ENCODE peak calls at places on chromosomes 7 and 10, in ten cellular contexts. Y is RWPE1; B is GM23248; O is pancreas; Q is uterus; R is GM23338; Z is Peyer's patch; W is H9; J is brain microvascular endothelial cell; T is activated CD4-positive, alpha-beta T cell treated with anti-CD3 and anti-CD28 coated beads for 36 hours. P is an unnamed sample.

GRCh38 chr10:100636848-100637553 is 101.3 kb downstream of the HIF1AN start:
- DNase-seq in Q (no peak), O (no peak), J (no peak), B (no peak), Z (no peak), Y (no peak), R (no peak), W (no peak), T (no peak), P (no peak)

GRCh38 chr10:132320776-132321469 is 11.1 kb upstream of the LRRC27 start:
- DNase-seq in T (no peak), R (no peak), O (no peak), W (no peak), J (no peak), Y (no peak), B (no peak), Z (peak), Q (no peak), P (no peak)

GRCh38 chr10:70250956-70251680 is 17.9 kb upstream of the PPA1 start:
- DNase-seq in O (no peak), B (no peak), Y (no peak), T (no peak), R (no peak), W (no peak), Q (no peak), Z (no peak), J (no peak), P (no peak)

GRCh38 chr10:121526801-121527221 is 71.4 kb downstream of the FGFR2 start:
- DNase-seq in R (no peak), T (no peak), Z (no peak), Q (no peak), B (no peak), Y (no peak), O (no peak), W (no peak), J (no peak), P (no peak)

GRCh38 chr10:31759124-31759798 is 169.4 kb downstream of the ARHGAP12 start:
- DNase-seq in O (peak), Z (peak), Q (no peak), T (peak), B (peak), W (peak), Y (peak), R (peak), J (no peak), P (peak)

GRCh38 chr10:122286872-122287271 is 15.8 kb downstream of the BTBD16 start:
- DNase-seq in R (peak), T (no peak), Y (peak), W (peak), Q (no peak), J (peak), B (peak), O (no peak), Z (no peak), P (no peak)

GRCh38 chr10:34299105-34299611 is 515.9 kb downstream of the PARD3 start:
- DNase-seq in J (peak), R (no peak), O (no peak), T (no peak), B (peak), W (no peak), Y (no peak), Q (no peak), Z (no peak), P (no peak)

GRCh38 chr7:114086491-114086905 is 167.7 kb upstream of the PPP1R3A start:
- DNase-seq in Q (peak), B (peak), O (peak), Y (no peak), R (peak), J (no peak), Z (peak), T (peak), W (peak), P (no peak)

P was measured in activated CD8-positive, alpha-beta memory T cell treated with anti-CD3 and anti-CD28 coated beads for 48 hours.